ENCODE peak calls at places on chromosomes 13 and 19, in six cellular contexts. O, D, P, Z, I and G are unnamed samples.

GRCh38 chr13:49086711-49087110 is 111.0 kb downstream of the FNDC3A start:
- DNase-seq in I (no peak), Z (no peak), O (no peak), D (peak), P (no peak), G (no peak)

GRCh38 chr19:33449799-33450198 is 71.8 kb downstream of the PEPD start:
- DNase-seq in P (no peak), I (no peak), Z (no peak), O (no peak), D (no peak), G (no peak)

GRCh38 chr13:64248371-64249065 is 2832.9 kb upstream of the PCDH20 start:
- DNase-seq in D (no peak), Z (no peak), I (peak), O (no peak), P (no peak), G (no peak)

GRCh38 chr19:31955884-31956283 is 389.5 kb upstream of the ZNF507 start:
- DNase-seq in D (no peak), Z (no peak), O (no peak), P (no peak), I (no peak), G (no peak)

GRCh38 chr13:109792416-109793090 is 6.2 kb upstream of the IRS2 start:
- DNase-seq in D (no peak), O (no peak), I (no peak), P (no peak), Z (no peak), G (no peak)

GRCh38 chr13:114111577-114111976 is 20.8 kb downstream of the RASA3 start:
- DNase-seq in P (no peak), O (no peak), Z (no peak), I (no peak), D (no peak), G (peak)

GRCh38 chr13:37443538-37443937 is 155.0 kb downstream of the POSTN start:
- DNase-seq in P (no peak), I (no peak), O (no peak), Z (no peak), D (peak), G (no peak)

GRCh38 chr19:6720369-6721112 is at the start of gene C3:
- DNase-seq in I (peak), D (peak), O (peak), P (peak), Z (no peak), G (peak)

GRCh38 chr13:40589285-40590109 is 76.9 kb downstream of the FOXO1 start:
- DNase-seq in O (peak), I (no peak), Z (peak), D (peak), P (no peak), G (no peak)

GRCh38 chr13:102628559-102628958 is 31.8 kb downstream of the TPP2 start:
- DNase-seq in O (no peak), P (no peak), Z (no peak), D (no peak), I (no peak), G (no peak)

GRCh38 chr13:59279024-59279423 is 884.7 kb downstream of the DIAPH3 start:
- DNase-seq in Z (no peak), D (no peak), P (no peak), I (no peak), O (no peak), G (no peak)

GRCh38 chr13:21232196-21232595 is 55.7 kb downstream of the MRPL57 start:
- DNase-seq in P (no peak), O (no peak), D (peak), I (no peak), Z (no peak), G (no peak)

GRCh38 chr13:41581884-41582547 is 124.7 kb downstream of the RGCC start:
- DNase-seq in P (no peak), I (no peak), Z (no peak), D (no peak), O (no peak), G (no peak)

GRCh38 chr13:99746857-99747710 is 224.5 kb downstream of the ZIC5 start:
- DNase-seq in I (no peak), D (no peak), O (no peak), Z (no peak), P (no peak), G (no peak)

GRCh38 chr19:55454787-55455243 is 6.6 kb downstream of the ISOC2 start:
- DNase-seq in O (no peak), P (no peak), Z (no peak), I (peak), D (peak), G (no peak)

GRCh38 chr19:558770-559439 is 13.5 kb upstream of the BSG start:
- DNase-seq in O (peak), I (no peak), P (no peak), D (no peak), Z (no peak), G (no peak)

GRCh38 chr13:40597735-40598365 is 68.6 kb downstream of the FOXO1 start:
- DNase-seq in Z (no peak), D (peak), P (peak), O (no peak), I (peak), G (no peak)

GRCh38 chr13:50672025-50672424 is 171.5 kb downstream of the DLEU7 start:
- DNase-seq in D (peak), Z (no peak), P (peak), I (no peak), O (no peak), G (no peak)

GRCh38 chr19:39827216-39827615 is 6.7 kb downstream of the DYRK1B start:
- DNase-seq in D (no peak), I (no peak), P (no peak), Z (no peak), O (no peak), G (no peak)

GRCh38 chr19:31350033-31350692 is 927 bp upstream of the TSHZ3 start:
- DNase-seq in I (no peak), P (no peak), D (no peak), O (peak), Z (no peak), G (no peak)

GRCh38 chr13:113427562-113428468 is 25.5 kb downstream of the ADPRHL1 start:
- DNase-seq in P (no peak), I (no peak), D (peak), O (no peak), Z (peak), G (no peak)

GRCh38 chr19:49689133-49690072 is at the start of gene ADM5:
- DNase-seq in D (peak), P (peak), I (no peak), O (no peak), Z (no peak), G (no peak)

GRCh38 chr13:85590231-85590931 is 208.8 kb downstream of the SLITRK6 start:
- DNase-seq in O (no peak), I (no peak), Z (no peak), P (no peak), D (peak), G (no peak)

GRCh38 chr19:37980419-37980975 is 73.5 kb downstream of the SIPA1L3 start:
- DNase-seq in I (no peak), P (no peak), D (no peak), Z (no peak), O (no peak), G (no peak)

GRCh38 chr13:44004881-44005280 is 125.2 kb downstream of the LACC1 start:
- DNase-seq in I (no peak), Z (no peak), D (peak), P (no peak), O (no peak), G (no peak)

GRCh38 chr13:62837895-62838294 is 1422.2 kb upstream of the PCDH20 start:
- DNase-seq in Z (no peak), I (no peak), P (no peak), D (peak), O (no peak), G (no peak)

GRCh38 chr13:19791953-19792537 is 9.3 kb upstream of the PSPC1 start:
- DNase-seq in I (peak), P (no peak), D (no peak), Z (no peak), O (no peak), G (no peak)

GRCh38 chr13:108214511-108215383 is 589 bp downstream of the LIG4 start:
- DNase-seq in D (peak), I (no peak), Z (no peak), P (peak), O (peak), G (no peak)

GRCh38 chr13:28045861-28046260 is 54.5 kb downstream of the FLT3 start:
- DNase-seq in O (no peak), I (no peak), Z (no peak), D (no peak), P (no peak), G (no peak)

GRCh38 chr19:53906211-53907192 is 2.6 kb upstream of the CACNG7 start:
- DNase-seq in P (peak), D (peak), O (peak), Z (no peak), I (peak), G (no peak)

GRCh38 chr13:55777612-55778011 is 1363.1 kb upstream of the PRR20A start:
- DNase-seq in D (no peak), O (no peak), P (no peak), I (no peak), Z (no peak), G (no peak)

GRCh38 chr19:56687036-56687435 is 15.5 kb upstream of the ZNF835 start:
- DNase-seq in P (no peak), D (no peak), I (no peak), O (no peak), Z (no peak), G (no peak)

GRCh38 chr19:2113436-2114211 is 16.9 kb downstream of the IZUMO4 start:
- DNase-seq in Z (no peak), I (no peak), O (no peak), D (peak), P (no peak), G (no peak)

GRCh38 chr19:7705387-7706187 is 3.7 kb upstream of the FCER2 start:
- DNase-seq in D (no peak), O (peak), I (no peak), Z (no peak), P (no peak), G (no peak)

GRCh38 chr19:1308718-1309117 is 23.0 kb downstream of the EFNA2 start:
- DNase-seq in O (no peak), I (peak), P (no peak), D (no peak), Z (no peak), G (no peak)

GRCh38 chr19:43784981-43785808 is 4.4 kb upstream of the KCNN4 start:
- DNase-seq in O (peak), P (no peak), D (peak), I (peak), Z (peak), G (no peak)

GRCh38 chr19:36009220-36009619 is 607 bp upstream of the SYNE4 start:
- DNase-seq in O (peak), D (peak), Z (peak), I (peak), P (peak), G (no peak)

GRCh38 chr19:35107541-35107939 is 8.1 kb upstream of the FXYD3 start:
- DNase-seq in I (no peak), Z (no peak), O (no peak), P (no peak), D (peak), G (no peak)

GRCh38 chr13:71320452-71320851 is 546.6 kb downstream of the DACH1 start:
- DNase-seq in O (no peak), P (no peak), I (peak), D (peak), Z (peak), G (no peak)

GRCh38 chr19:12346896-12347295 is 13.5 kb upstream of the ZNF563 start:
- DNase-seq in O (no peak), Z (peak), P (no peak), I (no peak), D (no peak), G (no peak)
- TF ChIP-seq CTCF in O (no peak), Z (peak), P (no peak), I (no peak), D (no peak), G (no peak)

GRCh38 chr13:95385373-95385772 is 84.1 kb upstream of the ABCC4 start:
- DNase-seq in I (no peak), D (no peak), Z (no peak), O (no peak), P (no peak), G (no peak)

GRCh38 chr13:95378603-95379002 is 77.4 kb upstream of the ABCC4 start:
- DNase-seq in Z (no peak), O (peak), P (no peak), I (no peak), D (peak), G (no peak)

GRCh38 chr13:95382906-95383305 is 81.7 kb upstream of the ABCC4 start:
- DNase-seq in O (no peak), D (no peak), I (no peak), Z (no peak), P (no peak), G (no peak)

GRCh38 chr13:95385808-95386207 is 84.6 kb upstream of the ABCC4 start:
- DNase-seq in O (no peak), I (no peak), P (no peak), D (no peak), Z (no peak), G (no peak)

GRCh38 chr13:95382411-95382810 is 81.2 kb upstream of the ABCC4 start:
- DNase-seq in D (peak), Z (no peak), O (no peak), I (no peak), P (no peak), G (no peak)
- TF ChIP-seq CTCF in D (no peak), Z (no peak), O (no peak), I (no peak), P (no peak), G (no peak)

GRCh38 chr19:16328824-16329482 is 4.3 kb downstream of the KLF2 start:
- DNase-seq in P (no peak), Z (no peak), O (no peak), D (no peak), I (peak), G (no peak)
- TF ChIP-seq CTCF in P (no peak), Z (peak), O (peak), D (no peak), I (peak), G (no peak)

GRCh38 chr13:46614582-46614981 is 61.6 kb downstream of the LRCH1 start:
- DNase-seq in D (peak), I (no peak), O (no peak), Z (no peak), P (no peak), G (no peak)
- TF ChIP-seq CTCF in D (peak), I (no peak), O (peak), Z (no peak), P (no peak), G (no peak)

GRCh38 chr13:23160241-23161175 is 20.3 kb upstream of the SGCG start:
- DNase-seq in I (no peak), O (no peak), P (no peak), Z (no peak), D (peak), G (no peak)
- TF ChIP-seq CTCF in I (no peak), O (no peak), P (no peak), Z (no peak), D (no peak), G (no peak)

GRCh38 chr19:19404879-19405860 is at the start of gene GATAD2A:
- DNase-seq in D (peak), O (peak), I (peak), Z (peak), P (peak), G (peak)
- TF ChIP-seq CTCF in D (no peak), O (peak), I (peak), Z (peak), P (no peak), G (no peak)